ENCODE peak calls at places on chromosomes 13 and 19, in nine cellular contexts. U, J, N, T, W, M, C, I and R are unnamed samples.

GRCh38 chr19:47598407-47599349 is 10.3 kb upstream of the BICRA start:
- DNase-seq in U (peak), T (no peak), C (peak), J (peak), W (peak), N (peak), M (no peak), I (no peak), R (no peak)

GRCh38 chr13:97005631-97006262 is 11.5 kb upstream of the OXGR1 start:
- DNase-seq in N (peak), W (no peak), I (no peak), C (no peak), M (no peak), T (no peak), J (no peak), U (peak), R (no peak)

GRCh38 chr13:111080642-111081041 is 34.5 kb upstream of the ARHGEF7 start:
- DNase-seq in C (no peak), W (no peak), T (no peak), U (no peak), J (no peak), M (no peak), N (no peak), I (no peak), R (no peak)

GRCh38 chr19:16889883-16890460 is 1.2 kb downstream of the F2RL3 start:
- DNase-seq in I (no peak), J (no peak), U (no peak), C (no peak), W (no peak), T (no peak), N (no peak), M (no peak), R (no peak)

GRCh38 chr19:47107201-47107952 is 6.2 kb downstream of the ZC3H4 start:
- DNase-seq in T (no peak), N (no peak), M (no peak), I (peak), J (peak), U (peak), C (no peak), W (no peak), R (no peak)

GRCh38 chr19:43779820-43780219 is 953 bp downstream of the KCNN4 start:
- DNase-seq in J (no peak), U (peak), I (no peak), N (no peak), C (no peak), W (no peak), M (no peak), T (no peak), R (peak)

GRCh38 chr13:91785435-91786137 is 387.2 kb downstream of the GPC5 start:
- DNase-seq in C (no peak), M (no peak), I (no peak), T (peak), W (no peak), N (no peak), U (no peak), J (no peak), R (no peak)

GRCh38 chr13:108033800-108034707 is 181.3 kb downstream of the LIG4 start:
- DNase-seq in U (peak), I (no peak), T (no peak), N (no peak), W (no peak), M (no peak), J (no peak), C (no peak), R (no peak)

GRCh38 chr19:35986664-35987570 is 8.1 kb upstream of the SDHAF1 start:
- DNase-seq in N (peak), T (no peak), J (no peak), W (no peak), U (no peak), I (no peak), C (no peak), M (peak), R (no peak)

GRCh38 chr19:15812059-15812722 is 3.3 kb downstream of the OR10H1 start:
- DNase-seq in C (no peak), U (peak), J (peak), I (peak), W (no peak), M (no peak), N (no peak), T (no peak), R (no peak)

GRCh38 chr19:35216833-35217707 is 11.5 kb downstream of the FAM187B start:
- DNase-seq in W (peak), U (peak), M (no peak), I (peak), N (no peak), J (peak), C (no peak), T (peak), R (no peak)

GRCh38 chr13:113973218-113974164 is at the start of gene C13orf46:
- DNase-seq in I (no peak), T (no peak), N (no peak), W (no peak), C (no peak), M (peak), J (no peak), U (no peak), R (no peak)

GRCh38 chr13:34335662-34336007 is 517.7 kb downstream of the RFC3 start:
- DNase-seq in T (no peak), C (no peak), J (peak), M (no peak), W (no peak), U (no peak), I (no peak), N (no peak), R (no peak)

GRCh38 chr19:7010722-7011593 is 10.3 kb downstream of the MBD3L2B start:
- DNase-seq in T (peak), M (no peak), U (no peak), N (peak), I (no peak), C (no peak), W (no peak), J (no peak), R (no peak)

GRCh38 chr19:28984315-28984714 is 228.6 kb downstream of the UQCRFS1 start:
- DNase-seq in C (no peak), U (no peak), W (no peak), N (no peak), I (no peak), J (no peak), T (no peak), M (no peak), R (no peak)

GRCh38 chr13:110716235-110716505 is 2.7 kb downstream of the ING1 start:
- DNase-seq in M (peak), I (peak), T (peak), W (peak), U (peak), N (no peak), C (no peak), J (peak), R (no peak)

GRCh38 chr13:45108716-45109706 is 11.3 kb upstream of the GTF2F2 start:
- DNase-seq in N (peak), M (peak), I (no peak), T (no peak), C (no peak), U (peak), W (no peak), J (no peak), R (peak)

GRCh38 chr13:44078806-44079378 is 199.2 kb downstream of the LACC1 start:
- DNase-seq in W (no peak), C (no peak), U (no peak), J (no peak), M (no peak), I (no peak), N (no peak), T (no peak), R (no peak)

GRCh38 chr19:48506138-48506733 is 5.4 kb downstream of the LMTK3 start:
- DNase-seq in T (peak), C (no peak), N (no peak), U (peak), W (no peak), M (no peak), I (no peak), J (no peak), R (peak)

GRCh38 chr19:30286378-30286777 is 85.8 kb upstream of the ZNF536 start:
- DNase-seq in T (no peak), I (no peak), N (no peak), J (no peak), M (no peak), W (no peak), U (no peak), C (no peak), R (no peak)

GRCh38 chr13:88074794-88075509 is 403.8 kb downstream of the SLITRK5 start:
- DNase-seq in C (no peak), U (no peak), J (no peak), I (no peak), N (no peak), W (peak), M (no peak), T (no peak), R (no peak)

DNA sequence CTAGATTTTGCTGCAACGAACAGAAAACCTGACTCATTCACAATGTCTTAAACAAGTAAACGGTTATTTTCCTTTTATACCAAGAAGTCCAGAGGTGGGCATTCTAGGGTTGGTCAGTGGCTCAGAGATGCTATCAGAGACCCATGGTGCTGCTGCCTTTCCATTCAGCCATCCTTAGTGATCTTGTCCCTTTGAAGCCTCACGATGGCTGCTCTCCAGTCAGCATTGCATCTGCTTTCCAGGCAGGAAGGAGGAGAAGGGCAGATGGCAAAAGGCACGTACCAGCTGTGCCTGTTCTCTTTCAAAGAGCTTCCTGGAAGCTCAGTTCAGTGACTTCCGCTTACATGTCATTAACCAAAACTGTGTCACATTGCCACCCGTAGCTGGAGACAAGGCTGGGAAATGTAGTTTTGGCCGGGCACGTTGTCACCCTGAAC is 30.1 kb downstream of the WDFY2 start:
- DNase-seq in U (no peak), N (peak), M (no peak), C (no peak), I (peak), J (no peak), T (no peak), W (no peak), R (peak)
- H3K4me3 ChIP-seq in U (no peak), N (no peak), M (peak), C (no peak), I (peak), J (no peak), T (no peak), W (peak), R (peak)

GRCh38 chr19:41399091-41399490 is 1.5 kb downstream of the BCKDHA start:
- DNase-seq in N (no peak), M (no peak), C (no peak), W (no peak), T (no peak), I (no peak), U (no peak), J (no peak), R (no peak)
- H3K4me3 ChIP-seq in N (peak), M (peak), C (no peak), W (peak), T (peak), I (peak), U (peak), J (peak), R (peak)

DNA sequence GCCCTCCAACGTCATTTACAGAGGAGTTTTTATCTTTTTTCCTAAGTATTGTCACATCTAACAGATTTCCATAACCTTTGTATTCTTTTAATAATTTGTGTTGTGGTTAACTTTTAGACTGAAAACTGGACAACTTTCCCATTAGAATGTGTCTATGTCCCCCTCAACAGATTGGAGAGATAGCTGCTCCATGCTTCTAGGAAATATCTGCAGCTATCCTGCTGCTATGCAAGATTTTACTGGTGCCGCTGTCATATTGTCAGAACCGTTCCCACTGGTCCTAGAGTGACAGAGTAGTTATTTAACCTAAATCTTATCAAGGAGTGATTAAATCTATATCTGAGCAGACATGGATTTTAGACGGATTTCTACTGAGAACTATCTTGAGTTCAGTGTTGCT is 130.0 kb downstream of the MAB21L1 start:
- DNase-seq in T (no peak), N (no peak), W (no peak), I (no peak), M (no peak), J (no peak), U (no peak), C (no peak), R (no peak)
- H3K4me3 ChIP-seq in T (no peak), N (no peak), W (no peak), I (no peak), M (no peak), J (no peak), U (no peak), C (no peak), R (no peak)

GRCh38 chr19:3492131-3492839 is 8.2 kb downstream of the DOHH start:
- DNase-seq in C (no peak), M (no peak), I (no peak), T (no peak), W (no peak), U (no peak), N (no peak), J (no peak), R (no peak)

GRCh38 chr19:3493651-3494050 is 6.8 kb downstream of the DOHH start:
- DNase-seq in J (no peak), U (no peak), T (no peak), I (no peak), M (no peak), W (no peak), N (no peak), C (no peak), R (no peak)

GRCh38 chr19:3491396-3492119 is 8.3 kb upstream of the SMIM44 start:
- DNase-seq in N (no peak), J (no peak), C (no peak), U (no peak), M (no peak), W (no peak), I (no peak), T (no peak), R (no peak)

GRCh38 chr19:3494051-3494450 is 6.4 kb downstream of the DOHH start:
- DNase-seq in N (peak), T (no peak), J (peak), C (no peak), I (no peak), U (no peak), M (no peak), W (no peak), R (peak)

GRCh38 chr19:3492919-3493318 is 7.6 kb downstream of the DOHH start:
- DNase-seq in C (no peak), M (no peak), I (no peak), J (no peak), N (no peak), T (no peak), U (no peak), W (no peak), R (no peak)
- H3K4me3 ChIP-seq in C (no peak), M (no peak), I (no peak), J (no peak), N (no peak), T (no peak), U (no peak), W (no peak), R (no peak)

GRCh38 chr13:27183561-27184147 is 12.0 kb upstream of the USP12 start:
- DNase-seq in M (no peak), C (no peak), T (no peak), W (no peak), U (no peak), N (no peak), I (no peak), J (no peak), R (no peak)
- H3K4me3 ChIP-seq in M (no peak), C (no peak), T (no peak), W (no peak), U (no peak), N (no peak), I (no peak), J (no peak), R (no peak)

GRCh38 chr19:13761423-13761822 is 2.9 kb upstream of the MRI1 start:
- DNase-seq in U (no peak), T (no peak), J (no peak), M (no peak), I (no peak), N (no peak), C (no peak), W (no peak), R (no peak)
- H3K4me3 ChIP-seq in U (no peak), T (no peak), J (no peak), M (no peak), I (no peak), N (no peak), C (no peak), W (no peak), R (no peak)

GRCh38 chr13:112895521-112896465 is 73.2 kb upstream of the MCF2L start:
- DNase-seq in M (peak), C (no peak), N (no peak), T (no peak), J (no peak), W (no peak), U (no peak), I (no peak), R (no peak)

GRCh38 chr13:112892759-112893569 is 76.0 kb upstream of the MCF2L start:
- DNase-seq in J (peak), T (no peak), W (no peak), C (no peak), U (no peak), M (peak), N (no peak), I (no peak), R (no peak)

GRCh38 chr13:112894673-112895481 is 74.1 kb upstream of the MCF2L start:
- DNase-seq in N (no peak), C (no peak), J (no peak), M (peak), U (no peak), T (no peak), I (no peak), W (no peak), R (no peak)

GRCh38 chr13:112894423-112894672 is 74.7 kb upstream of the MCF2L start:
- DNase-seq in W (no peak), M (no peak), N (no peak), J (no peak), I (no peak), C (no peak), U (no peak), T (no peak), R (no peak)

GRCh38 chr13:112893570-112894422 is 75.2 kb upstream of the MCF2L start:
- DNase-seq in T (peak), N (peak), M (peak), C (no peak), W (no peak), I (no peak), U (no peak), J (peak), R (no peak)
- H3K4me3 ChIP-seq in T (no peak), N (peak), M (peak), C (peak), W (peak), I (no peak), U (no peak), J (peak), R (no peak)

GRCh38 chr19:12970070-12970820 is 869 bp downstream of the DAND5 start:
- DNase-seq in J (no peak), U (no peak), C (no peak), W (no peak), M (no peak), N (no peak), I (no peak), T (no peak), R (no peak)

GRCh38 chr19:12967907-12968306 is 1.5 kb upstream of the DAND5 start:
- DNase-seq in I (no peak), J (no peak), U (peak), W (no peak), T (no peak), M (no peak), N (no peak), C (no peak), R (no peak)

GRCh38 chr19:12965017-12965811 is 4.2 kb upstream of the DAND5 start:
- DNase-seq in T (peak), N (peak), W (no peak), I (peak), J (peak), U (peak), M (peak), C (peak), R (peak)

GRCh38 chr19:12969292-12969988 is at the start of gene DAND5:
- DNase-seq in C (no peak), J (peak), I (no peak), U (no peak), N (no peak), T (no peak), W (no peak), M (no peak), R (no peak)

GRCh38 chr19:12965812-12966135 is 3.6 kb upstream of the DAND5 start:
- DNase-seq in M (no peak), T (no peak), J (no peak), C (no peak), U (no peak), N (no peak), I (no peak), W (no peak), R (no peak)
- H3K4me3 ChIP-seq in M (peak), T (peak), J (peak), C (no peak), U (peak), N (no peak), I (no peak), W (peak), R (peak)